ENCODE peak calls at places on chromosome 22, in ten cellular contexts. A, W, G, F, U, H, I, R, K and S are unnamed samples. For H3K4me1, the result is how much of the 10 kb centered on the place peaks cover.

GRCh38 chr22:36298601-36299000 is 45.7 kb downstream of the APOL1 start:
- DNase-seq in G (no peak), W (no peak), A (no peak), K (no peak), U (no peak), R (no peak), H (no peak), F (no peak), I (no peak), S (no peak)

GRCh38 chr22:29697853-29698598 is 21.8 kb upstream of the CABP7 start:
- DNase-seq in F (no peak), R (no peak), A (no peak), G (no peak), I (no peak), H (no peak), W (no peak), K (no peak), U (no peak), S (no peak)

GRCh38 chr22:23675502-23676415 is 15.1 kb upstream of the RGL4 start:
- DNase-seq in H (no peak), A (no peak), K (no peak), W (no peak), F (no peak), G (no peak), R (no peak), I (no peak), U (peak), S (no peak)

GRCh38 chr22:35591696-35592417 is 25.3 kb downstream of the MB start:
- DNase-seq in A (no peak), R (no peak), G (no peak), F (no peak), K (no peak), U (no peak), W (no peak), H (no peak), I (no peak), S (no peak)

GRCh38 chr22:48660795-48661740 is 1166.6 kb downstream of the BRD1 start:
- DNase-seq in K (no peak), F (no peak), W (no peak), I (no peak), U (no peak), A (no peak), R (no peak), H (peak), G (no peak), S (no peak)

GRCh38 chr22:46577361-46578249 is 40.2 kb upstream of the CELSR1 start:
- DNase-seq in G (peak), K (no peak), A (no peak), R (no peak), W (peak), H (peak), F (no peak), I (no peak), U (no peak), S (no peak)

GRCh38 chr22:48495751-48496080 is 1332.0 kb downstream of the BRD1 start:
- DNase-seq in U (no peak), A (no peak), K (no peak), H (no peak), W (no peak), R (no peak), I (no peak), F (no peak), G (no peak), S (no peak)

GRCh38 chr22:46272762-46273431 is 5.1 kb downstream of the TTC38 start:
- DNase-seq in F (no peak), K (no peak), H (no peak), G (no peak), W (no peak), A (no peak), R (no peak), U (no peak), I (no peak), S (no peak)

GRCh38 chr22:22802346-22802970 is 85.2 kb upstream of the IGLL5 start:
- DNase-seq in U (no peak), G (no peak), F (peak), K (no peak), R (no peak), A (no peak), I (no peak), W (no peak), H (no peak), S (peak)

GRCh38 chr22:23074451-23074850 is 4.1 kb downstream of the GNAZ start:
- DNase-seq in I (no peak), U (no peak), K (no peak), A (no peak), H (peak), R (no peak), W (no peak), F (no peak), G (peak), S (no peak)

GRCh38 chr22:46520880-46521279 is 16.5 kb downstream of the CELSR1 start:
- DNase-seq in G (no peak), H (no peak), K (no peak), W (no peak), I (no peak), A (no peak), U (no peak), F (no peak), R (no peak), S (no peak)

GRCh38 chr22:17954200-17954859 is 70.0 kb downstream of the MICAL3 start:
- DNase-seq in G (no peak), F (no peak), U (no peak), W (no peak), K (no peak), A (no peak), I (no peak), R (no peak), H (no peak), S (no peak)

GRCh38 chr22:38572065-38572464 is 2.1 kb upstream of the DMC1 start:
- DNase-seq in K (peak), A (peak), I (peak), H (no peak), G (no peak), U (peak), W (peak), F (no peak), R (peak), S (peak)

GRCh38 chr22:43212434-43212952 is 25.6 kb upstream of the TTLL12 start:
- DNase-seq in W (no peak), H (no peak), I (no peak), A (no peak), G (no peak), U (no peak), R (no peak), K (no peak), F (no peak), S (no peak)

GRCh38 chr22:39405346-39406085 is 5.9 kb downstream of the TAB1 start:
- DNase-seq in H (peak), R (peak), K (peak), A (no peak), F (no peak), U (no peak), I (peak), G (no peak), W (peak), S (peak)

GRCh38 chr22:45977551-45978274 is 751 bp upstream of the WNT7B start:
- DNase-seq in F (no peak), K (no peak), R (peak), W (peak), A (no peak), I (peak), G (no peak), H (peak), U (no peak), S (no peak)

GRCh38 chr22:18947905-18948304 is 11.8 kb upstream of the PRODH start:
- DNase-seq in U (peak), I (no peak), W (no peak), R (no peak), G (no peak), K (no peak), H (peak), F (no peak), A (no peak), S (no peak)

GRCh38 chr22:41368543-41368817 is 13.3 kb upstream of the TEF start:
- DNase-seq in F (no peak), H (no peak), K (no peak), U (no peak), G (no peak), R (no peak), A (no peak), I (no peak), W (no peak), S (no peak)
- H3K4me1 ChIP-seq in F (under half), H (under half), K (under half), U (half or more), G (under half), R (under half), A (under half), I (under half), W (under half), S (under half)

GRCh38 chr22:50505776-50506610 is 1.5 kb downstream of the LMF2 start:
- DNase-seq in I (no peak), A (no peak), W (no peak), G (no peak), F (no peak), R (no peak), K (no peak), U (peak), H (peak), S (no peak)
- H3K4me1 ChIP-seq in I (under half), A (under half), W (under half), G (under half), F (under half), R (under half), K (under half), U (under half), H (under half), S (under half)

GRCh38 chr22:44678980-44679647 is 22.9 kb upstream of the PRR5 start:
- DNase-seq in K (no peak), H (peak), A (no peak), R (no peak), W (no peak), F (no peak), U (no peak), G (no peak), I (no peak), S (no peak)
- H3K4me1 ChIP-seq in K (under half), H (under half), A (under half), R (under half), W (under half), F (under half), U (under half), G (under half), I (under half), S (under half)

GRCh38 chr22:31217890-31218287 is 5.8 kb downstream of the LIMK2 start:
- DNase-seq in F (no peak), U (no peak), I (no peak), K (no peak), A (no peak), W (peak), H (no peak), G (no peak), R (no peak), S (no peak)
- H3K4me1 ChIP-seq in F (under half), U (half or more), I (under half), K (half or more), A (under half), W (under half), H (under half), G (half or more), R (under half), S (under half)

DNA sequence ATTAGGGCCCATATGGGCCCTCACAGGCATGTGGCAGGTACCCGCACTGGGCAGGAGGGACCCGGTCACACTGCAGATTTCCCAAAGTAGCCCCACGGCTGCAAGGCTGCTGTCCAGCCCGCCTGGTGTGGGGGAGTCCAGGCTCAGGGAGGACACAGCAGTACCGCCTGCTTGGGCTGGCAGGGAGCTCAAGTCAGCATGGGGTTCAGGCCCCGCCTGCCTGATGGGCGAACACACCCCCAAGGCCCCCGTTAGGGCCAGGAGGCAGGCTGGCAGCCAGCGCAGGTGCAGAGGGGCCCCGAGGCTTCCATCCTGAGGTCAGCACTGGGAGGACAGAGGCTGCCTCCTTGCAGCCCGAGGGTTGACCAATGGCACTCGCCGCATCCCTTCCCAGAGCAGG is 5.5 kb downstream of the ZDHHC8 start:
- DNase-seq in U (no peak), F (no peak), H (no peak), I (no peak), R (no peak), G (no peak), W (no peak), K (no peak), A (no peak), S (no peak)
- H3K4me1 ChIP-seq in U (under half), F (under half), H (under half), I (under half), R (under half), G (half or more), W (under half), K (under half), A (under half), S (under half)

GRCh38 chr22:50224071-50224470 is 20.8 kb downstream of the TUBGCP6 start:
- DNase-seq in I (no peak), R (no peak), G (no peak), W (no peak), U (no peak), F (no peak), A (no peak), H (peak), K (no peak), S (no peak)
- H3K4me1 ChIP-seq in I (under half), R (under half), G (under half), W (under half), U (under half), F (under half), A (under half), H (under half), K (under half), S (under half)